ENCODE peak calls at places on chromosomes 3 and 15, in four cellular contexts. One of them, this sample, is unnamed.
A peak's percentile ranks its signal among the peaks of the same experiment; 100 is the strongest.

GRCh38 chr3:26622634-26623408 is at the start of gene LRRC3B:
- DNase-seq in uterus: no peak
- DNase-seq in testis: no peak
- DNase-seq in HCT116: no peak
- DNase-seq in this sample: no peak

GRCh38 chr3:188911033-188911850 is 260.5 kb upstream of the TPRG1 start:
- DNase-seq in uterus: peak; percentile 58
- DNase-seq in testis: no peak
- DNase-seq in HCT116: no peak
- DNase-seq in this sample: no peak

GRCh38 chr3:49707113-49707480 is 12.4 kb downstream of the AMIGO3 start:
- DNase-seq in uterus: no peak
- DNase-seq in testis: no peak
- DNase-seq in HCT116: no peak
- DNase-seq in this sample: no peak

GRCh38 chr3:169668957-169669681 is 5.6 kb upstream of the MECOM start:
- DNase-seq in uterus: peak; percentile 32
- DNase-seq in testis: peak; percentile 76
- DNase-seq in HCT116: peak; percentile 38
- DNase-seq in this sample: no peak

GRCh38 chr15:45650889-45651525 is 16.2 kb downstream of the SQOR start:
- DNase-seq in uterus: no peak
- DNase-seq in testis: no peak
- DNase-seq in HCT116: no peak
- DNase-seq in this sample: no peak

GRCh38 chr3:111695584-111696213 is 100.6 kb upstream of the ZBED2 start:
- DNase-seq in uterus: no peak
- DNase-seq in testis: no peak
- DNase-seq in HCT116: no peak
- DNase-seq in this sample: no peak

GRCh38 chr3:42195879-42196330 is 70.1 kb downstream of the CCK start:
- DNase-seq in uterus: no peak
- DNase-seq in testis: no peak
- DNase-seq in HCT116: no peak
- DNase-seq in this sample: no peak

GRCh38 chr3:53921296-53921695 is 29.6 kb upstream of the SELENOK start:
- DNase-seq in uterus: no peak
- DNase-seq in testis: peak; percentile 33
- DNase-seq in HCT116: no peak
- DNase-seq in this sample: no peak

GRCh38 chr3:186825294-186825821 is 17.2 kb upstream of the ADIPOQ start:
- DNase-seq in uterus: no peak
- DNase-seq in testis: peak; percentile 17
- DNase-seq in HCT116: no peak
- DNase-seq in this sample: peak; percentile 3

GRCh38 chr3:13654330-13655073 is 105.6 kb downstream of the FBLN2 start:
- DNase-seq in uterus: no peak
- DNase-seq in testis: no peak
- DNase-seq in HCT116: no peak
- DNase-seq in this sample: no peak

GRCh38 chr3:43418601-43419272 is 132.4 kb downstream of the SNRK start:
- DNase-seq in uterus: peak; percentile 20
- DNase-seq in testis: no peak
- DNase-seq in HCT116: no peak
- DNase-seq in this sample: no peak

GRCh38 chr3:184968115-184968514 is 156.1 kb downstream of the VPS8 start:
- DNase-seq in uterus: no peak
- DNase-seq in testis: no peak
- DNase-seq in HCT116: no peak
- DNase-seq in this sample: no peak

GRCh38 chr3:152719264-152719663 is 115.7 kb upstream of the P2RY1 start:
- DNase-seq in uterus: no peak
- DNase-seq in testis: no peak
- DNase-seq in HCT116: no peak
- DNase-seq in this sample: no peak

GRCh38 chr15:67833504-67834248 is 6.2 kb downstream of the RNU6-1 start:
- DNase-seq in uterus: no peak
- DNase-seq in testis: peak; percentile 50
- DNase-seq in HCT116: no peak
- DNase-seq in this sample: peak; percentile 47

GRCh38 chr3:131714585-131715220 is 211.9 kb upstream of the MRPL3 start:
- DNase-seq in uterus: no peak
- DNase-seq in testis: no peak
- DNase-seq in HCT116: no peak
- DNase-seq in this sample: no peak

GRCh38 chr3:87997298-87997697 is 61.5 kb downstream of the CGGBP1 start:
- DNase-seq in uterus: no peak
- DNase-seq in testis: no peak
- DNase-seq in HCT116: no peak
- DNase-seq in this sample: peak; percentile 31

GRCh38 chr3:197298341-197298857 is at the start of gene DLG1:
- DNase-seq in uterus: peak; percentile 88
- DNase-seq in testis: peak; percentile 95
- DNase-seq in HCT116: peak; percentile 92
- DNase-seq in this sample: peak; percentile 92

GRCh38 chr3:29642393-29643033 is 361.6 kb downstream of the RBMS3 start:
- DNase-seq in uterus: peak; percentile 23
- DNase-seq in testis: peak; percentile 75
- DNase-seq in HCT116: no peak
- DNase-seq in this sample: peak; percentile 61

GRCh38 chr3:156488771-156489170 is 66.1 kb downstream of the SSR3 start:
- DNase-seq in uterus: no peak
- DNase-seq in testis: no peak
- DNase-seq in HCT116: no peak
- DNase-seq in this sample: no peak

GRCh38 chr15:90184119-90184785 is 16.9 kb upstream of the SEMA4B start:
- DNase-seq in uterus: peak; percentile 89
- DNase-seq in testis: peak; percentile 96
- DNase-seq in HCT116: peak; percentile 71
- DNase-seq in this sample: peak; percentile 93

GRCh38 chr3:73556520-73557371 is 68.0 kb downstream of the PDZRN3 start:
- DNase-seq in uterus: no peak
- DNase-seq in testis: no peak
- DNase-seq in HCT116: no peak
- DNase-seq in this sample: no peak
- H3K4me1 ChIP-seq in uterus: no peaks in the 10 kb centered on the region
- H3K4me1 ChIP-seq in testis: peaks cover 17% of the 10 kb centered on the region
- H3K4me1 ChIP-seq in HCT116: no peaks in the 10 kb centered on the region
- H3K4me1 ChIP-seq in this sample: peaks cover 15% of the 10 kb centered on the region

GRCh38 chr3:6602329-6602728 is 258.6 kb upstream of the GRM7 start:
- DNase-seq in uterus: no peak
- DNase-seq in testis: no peak
- DNase-seq in HCT116: no peak
- DNase-seq in this sample: no peak
- H3K9me3 ChIP-seq in uterus: no peaks in the 10 kb centered on the region
- H3K9me3 ChIP-seq in testis: no peaks in the 10 kb centered on the region
- H3K9me3 ChIP-seq in HCT116: no peaks in the 10 kb centered on the region
- H3K9me3 ChIP-seq in this sample: no peaks in the 10 kb centered on the region

GRCh38 chr3:112894258-112894657 is 47.6 kb upstream of the CD200R1L start:
- DNase-seq in uterus: no peak
- DNase-seq in testis: no peak
- DNase-seq in HCT116: peak; percentile 0
- DNase-seq in this sample: no peak
- H3K4me1 ChIP-seq in uterus: no peaks in the 10 kb centered on the region
- H3K4me1 ChIP-seq in testis: no peaks in the 10 kb centered on the region
- H3K4me1 ChIP-seq in HCT116: no peaks in the 10 kb centered on the region
- H3K4me1 ChIP-seq in this sample: no peaks in the 10 kb centered on the region

DNA sequence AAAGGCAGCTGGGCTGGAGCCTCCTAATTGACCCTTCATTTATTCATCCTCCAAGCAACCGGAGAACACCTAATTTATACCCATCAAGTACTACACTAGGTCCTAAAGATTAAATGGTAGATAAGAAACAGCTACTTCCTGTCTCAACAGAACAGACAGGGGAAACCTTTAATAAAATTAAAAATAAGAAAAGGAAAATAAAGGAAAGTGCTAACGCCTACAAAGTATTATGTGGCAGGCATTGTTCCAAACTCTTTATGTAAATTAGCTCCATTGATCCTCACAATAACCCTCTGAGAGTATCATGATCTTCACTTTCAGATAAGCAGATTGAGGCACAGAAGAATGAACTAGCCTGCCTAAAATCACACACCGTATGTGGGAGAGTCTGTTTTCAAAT is 139.5 kb downstream of the CNTN6 start:
- DNase-seq in uterus: no peak
- DNase-seq in testis: no peak
- DNase-seq in HCT116: no peak
- DNase-seq in this sample: no peak
- H3K9me3 ChIP-seq in uterus: no peaks in the 10 kb centered on the region
- H3K9me3 ChIP-seq in testis: no peaks in the 10 kb centered on the region
- H3K9me3 ChIP-seq in HCT116: peaks cover 11% of the 10 kb centered on the region
- H3K9me3 ChIP-seq in this sample: no peaks in the 10 kb centered on the region

GRCh38 chr3:58355174-58355573 is 22.5 kb downstream of the PXK start:
- DNase-seq in uterus: no peak
- DNase-seq in testis: no peak
- DNase-seq in HCT116: no peak
- DNase-seq in this sample: no peak

GRCh38 chr3:58351920-58352319 is 19.2 kb downstream of the PXK start:
- DNase-seq in uterus: no peak
- DNase-seq in testis: no peak
- DNase-seq in HCT116: no peak
- DNase-seq in this sample: no peak

GRCh38 chr3:58350627-58351013 is 17.9 kb downstream of the PXK start:
- DNase-seq in uterus: no peak
- DNase-seq in testis: no peak
- DNase-seq in HCT116: no peak
- DNase-seq in this sample: no peak

GRCh38 chr3:58353722-58354553 is 21.2 kb downstream of the PXK start:
- DNase-seq in uterus: no peak
- DNase-seq in testis: no peak
- DNase-seq in HCT116: no peak
- DNase-seq in this sample: no peak

GRCh38 chr3:58352624-58353023 is 19.9 kb downstream of the PXK start:
- DNase-seq in uterus: no peak
- DNase-seq in testis: no peak
- DNase-seq in HCT116: no peak
- DNase-seq in this sample: no peak
- H3K4me1 ChIP-seq in uterus: no peaks in the 10 kb centered on the region
- H3K4me1 ChIP-seq in testis: no peaks in the 10 kb centered on the region
- H3K4me1 ChIP-seq in HCT116: peaks cover 11% of the 10 kb centered on the region
- H3K4me1 ChIP-seq in this sample: peaks cover 17% of the 10 kb centered on the region